ENCODE peak calls at places on chromosomes 13 and 19, in eight cellular contexts. R is tibial artery, Z is GM12865, F is mucosa of descending colon, X is astrocyte, C is fibroblast of pulmonary artery, I is AG09309, O is brain microvascular endothelial cell. H is an unnamed sample.
A peak's percentile ranks its signal among the peaks of the same experiment; 100 is the strongest.

GRCh38 chr13:95926231-95926630 is 127.0 kb downstream of the UGGT2 start:
- DNase-seq in R (no peak), Z (no peak), F (no peak), X (peak; percentile 6), C (no peak), I (no peak), O (no peak), H (peak; percentile 4)

GRCh38 chr19:31383553-31383952 is 34.3 kb upstream of the TSHZ3 start:
- DNase-seq in R (no peak), Z (no peak), F (no peak), X (no peak), C (no peak), I (no peak), O (no peak), H (no peak)

GRCh38 chr13:27593267-27593666 is 27.1 kb downstream of the LNX2 start:
- DNase-seq in R (no peak), Z (peak; percentile 47), F (no peak), X (no peak), C (no peak), I (no peak), O (no peak), H (no peak)

GRCh38 chr19:33259532-33259931 is 33.9 kb upstream of the SLC7A10 start:
- DNase-seq in R (no peak), Z (no peak), F (no peak), X (no peak), C (no peak), I (no peak), O (no peak), H (no peak)

GRCh38 chr19:4487572-4487971 is 15.5 kb downstream of the HDGFL2 start:
- DNase-seq in R (no peak), Z (no peak), F (no peak), X (no peak), C (no peak), I (no peak), O (no peak), H (no peak)

GRCh38 chr13:26589754-26590153 is 32.3 kb downstream of the WASF3 start:
- DNase-seq in R (no peak), Z (no peak), F (no peak), X (peak; percentile 50), C (peak; percentile 48), I (no peak), O (peak; percentile 33), H (no peak)

GRCh38 chr13:44300895-44301638 is 72.6 kb upstream of the SERP2 start:
- DNase-seq in R (peak; percentile 77), Z (peak; percentile 82), F (no peak), X (peak; percentile 95), C (peak; percentile 88), I (no peak), O (peak; percentile 61), H (peak; percentile 82)

GRCh38 chr19:993831-994393 is 6.3 kb upstream of the GRIN3B start:
- DNase-seq in R (no peak), Z (no peak), F (no peak), X (no peak), C (no peak), I (no peak), O (no peak), H (no peak)

GRCh38 chr13:90055121-90055520 is 1292.4 kb upstream of the MIR17HG start:
- DNase-seq in R (no peak), Z (no peak), F (no peak), X (peak; percentile 31), C (no peak), I (no peak), O (no peak), H (no peak)

GRCh38 chr19:47284324-47284899 is 9.7 kb downstream of the INAFM1 start:
- DNase-seq in R (no peak), Z (peak; percentile 77), F (no peak), X (peak; percentile 11), C (peak; percentile 81), I (no peak), O (peak; percentile 61), H (peak; percentile 43)

GRCh38 chr13:51067376-51068125 is 43.5 kb downstream of the C13orf42 start:
- DNase-seq in R (no peak), Z (no peak), F (no peak), X (no peak), C (peak; percentile 17), I (no peak), O (no peak), H (no peak)

GRCh38 chr19:54199401-54199800 is 1.3 kb upstream of the RPS9 start:
- DNase-seq in R (no peak), Z (no peak), F (no peak), X (no peak), C (no peak), I (no peak), O (no peak), H (no peak)

GRCh38 chr19:10419646-10420443 is 493 bp upstream of the PDE4A start:
- DNase-seq in R (no peak), Z (peak; percentile 73), F (no peak), X (peak; percentile 68), C (peak; percentile 56), I (no peak), O (peak; percentile 91), H (peak; percentile 45)

GRCh38 chr19:50266896-50267295 is 62.3 kb downstream of the KCNC3 start:
- DNase-seq in R (no peak), Z (peak; percentile 24), F (peak; percentile 71), X (no peak), C (no peak), I (no peak), O (no peak), H (no peak)

GRCh38 chr13:75705395-75705794 is 69.3 kb downstream of the LMO7 start:
- DNase-seq in R (no peak), Z (no peak), F (no peak), X (peak; percentile 93), C (peak; percentile 57), I (peak; percentile 49), O (no peak), H (peak; percentile 72)

GRCh38 chr13:71798723-71799122 is 68.3 kb downstream of the DACH1 start:
- DNase-seq in R (no peak), Z (no peak), F (no peak), X (no peak), C (no peak), I (no peak), O (no peak), H (no peak)

GRCh38 chr19:15124572-15125231 is 17.5 kb downstream of the SYDE1 start:
- DNase-seq in R (no peak), Z (peak; percentile 21), F (peak; percentile 93), X (no peak), C (no peak), I (no peak), O (no peak), H (no peak)

GRCh38 chr19:3665681-3666544 is 34.4 kb downstream of the PIP5K1C start:
- DNase-seq in R (peak; percentile 81), Z (peak; percentile 57), F (peak; percentile 82), X (no peak), C (no peak), I (no peak), O (no peak), H (peak; percentile 68)

GRCh38 chr13:50892162-50892944 is 17.2 kb upstream of the RNASEH2B start:
- DNase-seq in R (no peak), Z (peak; percentile 73), F (peak; percentile 35), X (no peak), C (no peak), I (no peak), O (no peak), H (no peak)

GRCh38 chr19:41691268-41691970 is 3.3 kb upstream of the CEACAM7 start:
- DNase-seq in R (no peak), Z (peak; percentile 29), F (peak; percentile 19), X (no peak), C (peak; percentile 14), I (no peak), O (no peak), H (no peak)

GRCh38 chr19:39845621-39846175 is 481 bp downstream of the FBL start:
- DNase-seq in R (no peak), Z (peak; percentile 25), F (peak; percentile 44), X (no peak), C (no peak), I (no peak), O (no peak), H (no peak)
- TF ChIP-seq CTCF in R (no peak), Z (no peak), F (no peak), X (no peak), C (peak; percentile 15), I (no peak), O (peak; percentile 49), H (no peak)

DNA sequence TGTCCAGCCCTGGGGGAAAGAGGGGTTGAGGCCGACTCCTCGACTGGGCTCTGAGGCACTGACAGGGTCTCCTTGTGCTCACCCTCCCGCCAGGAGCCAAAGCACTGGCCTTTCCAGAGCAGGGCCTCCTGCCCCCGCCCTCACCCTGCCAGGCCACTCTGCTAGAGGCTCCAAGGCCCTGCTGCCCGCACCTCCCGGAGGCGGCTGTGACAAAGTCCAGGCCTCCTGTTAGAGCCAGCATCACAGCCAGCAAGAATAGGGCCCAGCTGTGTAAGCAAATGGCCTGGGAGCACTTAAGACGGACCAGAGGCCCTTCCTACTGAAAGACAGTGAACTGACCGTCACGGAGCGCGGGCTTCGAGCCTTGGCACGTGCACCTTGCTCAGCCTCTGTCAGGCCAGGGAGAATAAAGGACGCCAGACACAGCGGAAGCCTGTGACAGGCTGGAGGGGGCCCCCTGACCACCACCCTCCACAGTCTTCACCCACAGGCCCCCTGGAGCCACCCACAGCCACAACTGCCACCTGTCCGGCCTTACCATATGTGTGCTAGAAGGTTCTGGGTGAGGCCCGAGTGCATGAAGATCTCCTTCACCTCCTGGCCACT is 50.9 kb downstream of the EPS15L1 start:
- DNase-seq in R (no peak), Z (no peak), F (no peak), X (no peak), C (no peak), I (no peak), O (no peak), H (no peak)
- H3K4me3 ChIP-seq in R (no peak overlapping the region), Z (no peak overlapping the region), F (no peak overlapping the region), X (no peak overlapping the region), C (no peak overlapping the region), I (no peak overlapping the region), O (no peak overlapping the region), H (no peak overlapping the region)

GRCh38 chr13:98918771-98919170 is 59.1 kb downstream of the DOCK9 start:
- DNase-seq in R (no peak), Z (no peak), F (no peak), X (no peak), C (no peak), I (no peak), O (no peak), H (no peak)

GRCh38 chr13:98912846-98913245 is 65.0 kb downstream of the DOCK9 start:
- DNase-seq in R (no peak), Z (no peak), F (no peak), X (no peak), C (no peak), I (no peak), O (no peak), H (no peak)

GRCh38 chr13:98919566-98919965 is 58.3 kb downstream of the DOCK9 start:
- DNase-seq in R (no peak), Z (peak; percentile 23), F (no peak), X (peak; percentile 23), C (no peak), I (no peak), O (no peak), H (no peak)

GRCh38 chr13:98916403-98916802 is 61.5 kb downstream of the DOCK9 start:
- DNase-seq in R (no peak), Z (no peak), F (no peak), X (no peak), C (no peak), I (no peak), O (no peak), H (no peak)

GRCh38 chr13:98915563-98916348 is 62.1 kb downstream of the DOCK9 start:
- DNase-seq in R (no peak), Z (no peak), F (no peak), X (no peak), C (no peak), I (no peak), O (no peak), H (peak; percentile 30)
- TF ChIP-seq CTCF in R (no peak), Z (no peak), F (no peak), X (no peak), C (no peak), I (no peak), O (no peak), H (no peak)

GRCh38 chr19:2552859-2553258 is 76.9 kb downstream of the GADD45B start:
- DNase-seq in R (no peak), Z (peak; percentile 92), F (no peak), X (no peak), C (no peak), I (no peak), O (no peak), H (no peak)
- H3K4me3 ChIP-seq in R (no peak overlapping the region), Z (peak overlapping the region; percentile 37), F (no peak overlapping the region), X (no peak overlapping the region), C (peak overlapping the region; percentile 8), I (no peak overlapping the region), O (no peak overlapping the region), H (peak overlapping the region; percentile 45)